ENCODE peak calls at places on chromosomes 4 and X, in five cellular contexts. Y is iPS-NIHi11; O is mucosa of descending colon; U is naive thymus-derived CD4-positive, alpha-beta T cell; C is non-pigmented ciliary epithelial cell. G is an unnamed sample.
A peak's percentile ranks its signal among the peaks of the same experiment; 100 is the strongest.

GRCh38 chr4:99960648-99961047 is 10.6 kb upstream of the H2AZ1 start:
- DNase-seq in O (no peak), Y (no peak), U (no peak), C (no peak), G (no peak)

GRCh38 chrX:9912341-9912740 is 54.8 kb upstream of the CLDN34 start:
- DNase-seq in Y (peak; percentile 27), O (no peak), U (no peak), C (no peak), G (no peak)

GRCh38 chrX:10172867-10173266 is 16.1 kb downstream of the CLCN4 start:
- DNase-seq in Y (peak; percentile 26), O (no peak), U (no peak), C (no peak), G (no peak)

GRCh38 chr4:33780952-33781655 is 2463.2 kb downstream of the ARAP2 start:
- DNase-seq in U (no peak), C (peak; percentile 31), O (no peak), Y (no peak), G (peak; percentile 38)

GRCh38 chrX:81377329-81377728 is 175.4 kb downstream of the SH3BGRL start:
- DNase-seq in C (no peak), O (peak; percentile 1), U (no peak), Y (peak; percentile 7), G (peak; percentile 13)

GRCh38 chrX:93868289-93868985 is 194.4 kb downstream of the FAM133A start:
- DNase-seq in Y (no peak), U (no peak), C (no peak), O (no peak), G (no peak)

GRCh38 chrX:138745215-138745614 is 33.7 kb upstream of the FGF13 start:
- DNase-seq in U (no peak), Y (peak; percentile 29), C (no peak), O (peak; percentile 37), G (peak; percentile 14)

GRCh38 chr4:142265536-142265935 is 580.6 kb downstream of the INPP4B start:
- DNase-seq in C (no peak), O (no peak), Y (no peak), U (no peak), G (peak; percentile 12)

GRCh38 chr4:872241-872981 is 46.5 kb upstream of the CPLX1 start:
- DNase-seq in Y (no peak), C (no peak), U (no peak), O (no peak), G (no peak)

GRCh38 chrX:13669246-13669689 is 16.3 kb downstream of the TCEANC start:
- DNase-seq in O (peak; percentile 85), C (peak; percentile 78), U (peak; percentile 36), Y (peak; percentile 7), G (peak; percentile 89)

GRCh38 chr4:183599690-183600089 is 59.3 kb downstream of the RWDD4 start:
- DNase-seq in C (no peak), O (peak; percentile 6), U (no peak), Y (no peak), G (no peak)

GRCh38 chrX:4239650-4240540 is 526.4 kb upstream of the PRKX start:
- DNase-seq in Y (no peak), C (no peak), U (no peak), O (no peak), G (no peak)

GRCh38 chr4:64495948-64496347 is 86.7 kb upstream of the TECRL start:
- DNase-seq in C (no peak), U (no peak), O (no peak), Y (no peak), G (no peak)